ENCODE peak calls at places on chromosomes 6 and 20, in nine cellular contexts. N is Calu3, K is progenitor cell of endocrine pancreas, A is ovary, G is lung microvascular endothelial cell, C is GM04503, Q is GM12891, R is HEK293T, M is posterior vena cava. T is an unnamed sample.

GRCh38 chr20:20430066-20430465 is 62.2 kb downstream of the INSM1 start:
- DNase-seq in G (no peak), M (no peak), Q (no peak), A (no peak), K (no peak), N (no peak), R (no peak), C (no peak), T (no peak)

GRCh38 chr6:16095180-16095579 is 33.7 kb upstream of the MYLIP start:
- DNase-seq in N (no peak), G (no peak), A (no peak), Q (no peak), K (no peak), M (no peak), C (no peak), R (no peak), T (no peak)

GRCh38 chr6:74467533-74468215 is 738.2 kb downstream of the COL12A1 start:
- DNase-seq in M (no peak), K (no peak), C (no peak), R (no peak), A (no peak), Q (no peak), G (no peak), N (no peak), T (no peak)

GRCh38 chr6:16292432-16292831 is 54.0 kb downstream of the GMPR start:
- DNase-seq in C (no peak), K (no peak), N (no peak), R (no peak), A (no peak), Q (no peak), G (no peak), M (no peak), T (no peak)

GRCh38 chr6:85795966-85796365 is 153.3 kb upstream of the SYNCRIP start:
- DNase-seq in K (no peak), C (no peak), Q (no peak), R (no peak), M (no peak), G (no peak), A (no peak), N (no peak), T (no peak)

GRCh38 chr6:160138839-160139419 is 17.3 kb downstream of the SLC22A1 start:
- DNase-seq in K (no peak), N (no peak), R (no peak), C (no peak), Q (no peak), G (no peak), A (no peak), M (no peak), T (no peak)

GRCh38 chr6:30626484-30627366 is at the start of gene ATAT1:
- DNase-seq in K (peak), A (peak), R (peak), M (peak), C (no peak), N (peak), Q (peak), G (peak), T (peak)

GRCh38 chr6:105431226-105431625 is 28.3 kb upstream of the PREP start:
- DNase-seq in A (no peak), M (no peak), C (no peak), K (no peak), Q (no peak), N (peak), G (peak), R (peak), T (peak)

GRCh38 chr20:48812600-48813445 is 15.0 kb downstream of the PREX1 start:
- DNase-seq in C (no peak), N (no peak), M (no peak), G (peak), A (no peak), Q (no peak), R (no peak), K (no peak), T (no peak)

GRCh38 chr6:137266032-137266586 is 46.9 kb upstream of the IFNGR1 start:
- DNase-seq in R (no peak), M (no peak), A (no peak), G (peak), Q (no peak), K (no peak), N (no peak), C (no peak), T (no peak)

GRCh38 chr20:46746972-46747371 is 37.5 kb downstream of the SLC2A10 start:
- DNase-seq in N (peak), K (no peak), M (peak), Q (no peak), R (no peak), G (no peak), A (no peak), C (peak), T (no peak)